ENCODE peak calls at places on chromosomes 13 and 19, in six cellular contexts. One of them, this sample, is unnamed. For H3K9me3, the result is how much of the 10 kb centered on the place peaks cover.

GRCh38 chr13:39929583-39929982 is 274.1 kb downstream of the COG6 start:
- DNase-seq in CD4-positive, alpha-beta T cell: no peak
- DNase-seq in AG04450: no peak
- DNase-seq in T-helper 17 cell: no peak
- DNase-seq in mucosa of descending colon: no peak
- DNase-seq in stomach: no peak
- DNase-seq in this sample: no peak

GRCh38 chr19:35208121-35208520 is 20.4 kb downstream of the FAM187B start:
- DNase-seq in T-helper 17 cell: no peak
- DNase-seq in stomach: no peak
- DNase-seq in AG04450: no peak
- DNase-seq in mucosa of descending colon: no peak
- DNase-seq in CD4-positive, alpha-beta T cell: no peak
- DNase-seq in this sample: peak

GRCh38 chr19:18486746-18487145 is 35.1 kb downstream of the ELL start:
- DNase-seq in CD4-positive, alpha-beta T cell: no peak
- DNase-seq in mucosa of descending colon: no peak
- DNase-seq in T-helper 17 cell: no peak
- DNase-seq in stomach: no peak
- DNase-seq in AG04450: no peak
- DNase-seq in this sample: no peak

GRCh38 chr13:101416181-101417042 is at the start of gene NALCN:
- DNase-seq in mucosa of descending colon: no peak
- DNase-seq in CD4-positive, alpha-beta T cell: no peak
- DNase-seq in stomach: no peak
- DNase-seq in AG04450: no peak
- DNase-seq in T-helper 17 cell: no peak
- DNase-seq in this sample: no peak

GRCh38 chr19:35545855-35546381 is 492 bp downstream of the TMEM147 start:
- DNase-seq in T-helper 17 cell: peak
- DNase-seq in AG04450: no peak
- DNase-seq in CD4-positive, alpha-beta T cell: peak
- DNase-seq in mucosa of descending colon: peak
- DNase-seq in stomach: peak
- DNase-seq in this sample: peak

GRCh38 chr13:54536112-54536511 is 1507.5 kb downstream of the OLFM4 start:
- DNase-seq in stomach: no peak
- DNase-seq in T-helper 17 cell: no peak
- DNase-seq in AG04450: no peak
- DNase-seq in mucosa of descending colon: no peak
- DNase-seq in CD4-positive, alpha-beta T cell: no peak
- DNase-seq in this sample: no peak

GRCh38 chr13:23848639-23849282 is 40.4 kb downstream of the MIPEP start:
- DNase-seq in mucosa of descending colon: no peak
- DNase-seq in T-helper 17 cell: no peak
- DNase-seq in CD4-positive, alpha-beta T cell: no peak
- DNase-seq in stomach: no peak
- DNase-seq in AG04450: no peak
- DNase-seq in this sample: no peak

GRCh38 chr13:40992678-40993077 is 26.4 kb downstream of the ELF1 start:
- DNase-seq in mucosa of descending colon: no peak
- DNase-seq in stomach: no peak
- DNase-seq in AG04450: no peak
- DNase-seq in CD4-positive, alpha-beta T cell: no peak
- DNase-seq in T-helper 17 cell: no peak
- DNase-seq in this sample: no peak

GRCh38 chr19:6161271-6161850 is 25.9 kb downstream of the ACSBG2 start:
- DNase-seq in T-helper 17 cell: peak
- DNase-seq in AG04450: no peak
- DNase-seq in mucosa of descending colon: peak
- DNase-seq in stomach: no peak
- DNase-seq in CD4-positive, alpha-beta T cell: peak
- DNase-seq in this sample: peak

GRCh38 chr19:48926909-48927308 is 6.6 kb upstream of the DHDH start:
- DNase-seq in stomach: peak
- DNase-seq in CD4-positive, alpha-beta T cell: no peak
- DNase-seq in T-helper 17 cell: no peak
- DNase-seq in mucosa of descending colon: peak
- DNase-seq in AG04450: peak
- DNase-seq in this sample: peak

GRCh38 chr13:60755380-60756163 is 358.6 kb downstream of the TDRD3 start:
- DNase-seq in stomach: no peak
- DNase-seq in T-helper 17 cell: no peak
- DNase-seq in AG04450: no peak
- DNase-seq in CD4-positive, alpha-beta T cell: no peak
- DNase-seq in mucosa of descending colon: no peak
- DNase-seq in this sample: no peak

GRCh38 chr19:11710313-11710712 is 28.4 kb downstream of the ZNF823 start:
- DNase-seq in stomach: no peak
- DNase-seq in T-helper 17 cell: no peak
- DNase-seq in CD4-positive, alpha-beta T cell: no peak
- DNase-seq in AG04450: no peak
- DNase-seq in mucosa of descending colon: no peak
- DNase-seq in this sample: no peak

GRCh38 chr19:35556846-35557538 is 6.5 kb downstream of the ATP4A start:
- DNase-seq in T-helper 17 cell: no peak
- DNase-seq in CD4-positive, alpha-beta T cell: no peak
- DNase-seq in AG04450: no peak
- DNase-seq in mucosa of descending colon: no peak
- DNase-seq in stomach: no peak
- DNase-seq in this sample: no peak

GRCh38 chr13:22082437-22083100 is 411.7 kb downstream of the FGF9 start:
- DNase-seq in CD4-positive, alpha-beta T cell: no peak
- DNase-seq in AG04450: no peak
- DNase-seq in stomach: no peak
- DNase-seq in T-helper 17 cell: no peak
- DNase-seq in mucosa of descending colon: no peak
- DNase-seq in this sample: no peak

GRCh38 chr19:17841371-17841809 is 6.4 kb downstream of the JAK3 start:
- DNase-seq in T-helper 17 cell: no peak
- DNase-seq in AG04450: no peak
- DNase-seq in mucosa of descending colon: no peak
- DNase-seq in CD4-positive, alpha-beta T cell: no peak
- DNase-seq in stomach: peak
- DNase-seq in this sample: no peak

GRCh38 chr13:110771194-110771593 is 57.7 kb downstream of the ING1 start:
- DNase-seq in T-helper 17 cell: no peak
- DNase-seq in AG04450: no peak
- DNase-seq in stomach: no peak
- DNase-seq in CD4-positive, alpha-beta T cell: no peak
- DNase-seq in mucosa of descending colon: no peak
- DNase-seq in this sample: no peak

GRCh38 chr19:8194528-8195275 is 14.5 kb upstream of the CERS4 start:
- DNase-seq in CD4-positive, alpha-beta T cell: peak
- DNase-seq in T-helper 17 cell: peak
- DNase-seq in mucosa of descending colon: peak
- DNase-seq in stomach: peak
- DNase-seq in AG04450: no peak
- DNase-seq in this sample: peak

GRCh38 chr19:46288896-46289588 is 7.8 kb upstream of the HIF3A start:
- DNase-seq in stomach: no peak
- DNase-seq in CD4-positive, alpha-beta T cell: no peak
- DNase-seq in mucosa of descending colon: no peak
- DNase-seq in T-helper 17 cell: no peak
- DNase-seq in AG04450: peak
- DNase-seq in this sample: no peak

GRCh38 chr13:41148421-41149283 is 16.1 kb upstream of the KBTBD6 start:
- DNase-seq in T-helper 17 cell: no peak
- DNase-seq in CD4-positive, alpha-beta T cell: no peak
- DNase-seq in mucosa of descending colon: no peak
- DNase-seq in stomach: no peak
- DNase-seq in AG04450: no peak
- DNase-seq in this sample: no peak

DNA sequence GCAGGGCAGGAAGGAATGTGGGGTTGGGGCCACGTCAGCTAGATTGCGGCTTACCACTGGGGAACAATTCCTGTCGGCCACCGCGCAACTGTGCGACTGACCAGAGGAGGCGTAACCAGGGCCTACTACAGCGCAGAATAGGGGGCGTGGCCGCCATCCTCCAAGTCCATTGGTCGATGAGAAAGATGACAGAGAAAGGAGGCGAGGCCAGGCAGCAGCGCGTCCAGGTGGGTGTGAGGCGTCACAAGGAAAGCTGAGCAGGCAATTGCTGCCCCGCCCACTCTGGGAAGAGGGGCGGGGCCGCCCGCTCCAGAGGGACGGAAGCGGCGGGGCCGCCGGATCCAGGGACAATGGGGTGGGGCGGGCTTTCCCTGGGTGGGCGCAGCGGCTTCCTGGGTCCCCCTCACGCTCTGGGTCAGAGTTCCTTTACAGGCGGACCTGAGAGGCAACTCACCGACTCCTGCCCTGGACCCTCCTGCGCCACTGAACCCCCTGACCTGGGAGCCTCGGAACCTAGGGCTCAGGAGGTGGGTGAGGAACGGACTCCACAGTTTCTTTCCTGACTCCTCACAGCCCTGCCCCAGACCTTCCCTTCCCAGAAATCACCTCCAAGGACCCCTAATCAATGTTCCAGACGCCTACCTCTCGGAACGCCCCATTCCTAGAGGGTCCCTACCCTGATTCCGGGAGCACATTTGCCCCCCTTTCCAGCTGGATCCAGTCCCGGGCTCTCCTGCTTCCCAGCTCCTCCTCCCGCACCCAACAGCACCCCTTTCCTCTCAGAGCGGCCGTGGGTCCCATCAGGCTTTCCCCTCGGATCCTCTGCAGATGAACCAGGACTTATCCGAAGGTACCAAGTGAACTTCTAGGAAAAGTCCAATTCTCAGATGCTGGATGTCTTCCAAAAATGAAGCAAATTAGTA is 101.5 kb upstream of the ZNF492 start:
- DNase-seq in T-helper 17 cell: no peak
- DNase-seq in stomach: no peak
- DNase-seq in AG04450: no peak
- DNase-seq in mucosa of descending colon: peak
- DNase-seq in CD4-positive, alpha-beta T cell: no peak
- DNase-seq in this sample: peak
- H3K9me3 ChIP-seq in T-helper 17 cell: under half
- H3K9me3 ChIP-seq in stomach: under half
- H3K9me3 ChIP-seq in AG04450: under half
- H3K9me3 ChIP-seq in mucosa of descending colon: under half
- H3K9me3 ChIP-seq in CD4-positive, alpha-beta T cell: under half
- H3K9me3 ChIP-seq in this sample: under half

GRCh38 chr19:57776764-57777296 is 7.4 kb downstream of the ZNF586 start:
- DNase-seq in AG04450: no peak
- DNase-seq in T-helper 17 cell: no peak
- DNase-seq in mucosa of descending colon: no peak
- DNase-seq in stomach: no peak
- DNase-seq in CD4-positive, alpha-beta T cell: no peak
- DNase-seq in this sample: no peak
- H3K9me3 ChIP-seq in AG04450: half or more
- H3K9me3 ChIP-seq in T-helper 17 cell: half or more
- H3K9me3 ChIP-seq in mucosa of descending colon: half or more
- H3K9me3 ChIP-seq in stomach: half or more
- H3K9me3 ChIP-seq in CD4-positive, alpha-beta T cell: half or more
- H3K9me3 ChIP-seq in this sample: under half

GRCh38 chr13:19089315-19089714 is 92.3 kb downstream of the TUBA3C start:
- DNase-seq in T-helper 17 cell: no peak
- DNase-seq in AG04450: no peak
- DNase-seq in CD4-positive, alpha-beta T cell: no peak
- DNase-seq in stomach: no peak
- DNase-seq in mucosa of descending colon: no peak
- DNase-seq in this sample: no peak
- H3K9me3 ChIP-seq in T-helper 17 cell: under half
- H3K9me3 ChIP-seq in AG04450: half or more
- H3K9me3 ChIP-seq in CD4-positive, alpha-beta T cell: under half
- H3K9me3 ChIP-seq in stomach: under half
- H3K9me3 ChIP-seq in mucosa of descending colon: half or more
- H3K9me3 ChIP-seq in this sample: under half

DNA sequence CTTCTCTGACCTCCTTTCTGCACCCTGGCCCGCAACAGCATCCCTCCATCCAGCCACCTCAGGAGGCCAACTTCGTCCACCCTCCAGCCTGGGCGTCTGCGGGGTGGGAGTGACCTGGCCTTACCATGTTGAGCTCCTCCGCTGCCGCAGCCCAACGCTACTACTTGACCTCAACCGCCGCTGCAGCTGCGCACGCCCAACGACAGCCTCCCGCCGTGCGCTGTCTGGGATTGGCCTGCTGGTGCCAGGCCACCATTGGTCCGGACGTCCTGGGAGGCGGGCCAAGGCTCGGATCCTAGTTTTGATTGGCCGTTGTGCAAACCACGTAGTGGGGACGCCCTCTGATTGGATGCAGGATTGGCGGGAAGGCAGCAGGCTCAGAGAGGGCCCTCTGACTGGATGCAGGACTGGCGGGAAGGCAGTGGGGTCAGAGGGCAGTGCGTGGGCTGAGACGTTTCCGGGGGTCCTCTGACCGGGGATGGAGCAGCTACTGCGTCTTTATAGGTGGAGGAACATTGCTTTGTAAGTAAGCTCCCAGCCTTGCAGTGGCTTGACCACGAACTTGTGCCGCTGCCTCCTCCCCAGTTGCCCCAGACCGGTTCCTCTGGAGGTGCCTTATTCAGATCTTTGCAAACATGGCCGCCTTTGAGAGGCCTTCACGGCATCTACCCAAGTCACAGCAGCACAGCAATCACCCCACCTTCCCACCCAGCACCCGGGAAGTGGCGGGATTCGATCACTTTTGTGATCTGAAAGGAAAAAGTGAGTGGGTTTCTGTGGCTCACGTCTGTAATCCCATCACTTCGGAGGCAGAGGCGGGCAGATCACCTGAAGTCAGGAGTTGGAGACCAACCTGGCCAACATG is at the start of gene TUBA3C:
- DNase-seq in T-helper 17 cell: no peak
- DNase-seq in mucosa of descending colon: no peak
- DNase-seq in AG04450: no peak
- DNase-seq in CD4-positive, alpha-beta T cell: no peak
- DNase-seq in stomach: peak
- DNase-seq in this sample: peak
- H3K9me3 ChIP-seq in T-helper 17 cell: under half
- H3K9me3 ChIP-seq in mucosa of descending colon: half or more
- H3K9me3 ChIP-seq in AG04450: half or more
- H3K9me3 ChIP-seq in CD4-positive, alpha-beta T cell: under half
- H3K9me3 ChIP-seq in stomach: under half
- H3K9me3 ChIP-seq in this sample: under half

GRCh38 chr19:934865-935422 is 9.1 kb downstream of the ARID3A start:
- DNase-seq in T-helper 17 cell: no peak
- DNase-seq in AG04450: no peak
- DNase-seq in stomach: peak
- DNase-seq in CD4-positive, alpha-beta T cell: no peak
- DNase-seq in mucosa of descending colon: peak
- DNase-seq in this sample: peak

GRCh38 chr19:933553-933882 is 7.7 kb downstream of the ARID3A start:
- DNase-seq in CD4-positive, alpha-beta T cell: no peak
- DNase-seq in T-helper 17 cell: no peak
- DNase-seq in AG04450: no peak
- DNase-seq in stomach: no peak
- DNase-seq in mucosa of descending colon: no peak
- DNase-seq in this sample: no peak

GRCh38 chr19:934197-934840 is 8.5 kb downstream of the ARID3A start:
- DNase-seq in stomach: no peak
- DNase-seq in CD4-positive, alpha-beta T cell: no peak
- DNase-seq in AG04450: no peak
- DNase-seq in mucosa of descending colon: no peak
- DNase-seq in T-helper 17 cell: no peak
- DNase-seq in this sample: no peak

GRCh38 chr19:931860-932646 is 6.2 kb downstream of the ARID3A start:
- DNase-seq in mucosa of descending colon: no peak
- DNase-seq in CD4-positive, alpha-beta T cell: no peak
- DNase-seq in AG04450: no peak
- DNase-seq in stomach: no peak
- DNase-seq in T-helper 17 cell: no peak
- DNase-seq in this sample: no peak

GRCh38 chr19:932647-933552 is 7.1 kb downstream of the ARID3A start:
- DNase-seq in AG04450: peak
- DNase-seq in stomach: peak
- DNase-seq in T-helper 17 cell: no peak
- DNase-seq in CD4-positive, alpha-beta T cell: no peak
- DNase-seq in mucosa of descending colon: peak
- DNase-seq in this sample: peak
- H3K9me3 ChIP-seq in AG04450: under half
- H3K9me3 ChIP-seq in stomach: under half
- H3K9me3 ChIP-seq in T-helper 17 cell: under half
- H3K9me3 ChIP-seq in CD4-positive, alpha-beta T cell: under half
- H3K9me3 ChIP-seq in mucosa of descending colon: under half
- H3K9me3 ChIP-seq in this sample: under half